ENCODE peak calls at places on chromosomes 12 and 14, in four cellular contexts. Y, H, E and S are unnamed samples.

GRCh38 chr12:57872362-57872761 is 25.8 kb upstream of the CTDSP2 start:
- DNase-seq in Y (no peak), H (no peak), E (no peak), S (no peak)

GRCh38 chr14:67228325-67228984 is 12.8 kb upstream of the PALS1 start:
- DNase-seq in Y (no peak), H (no peak), E (no peak), S (no peak)

GRCh38 chr12:121740847-121741246 is 28.3 kb downstream of the TMEM120B start:
- DNase-seq in Y (no peak), H (no peak), E (no peak), S (no peak)

GRCh38 chr12:57483466-57483865 is 3.8 kb upstream of the ARHGAP9 start:
- DNase-seq in Y (no peak), H (no peak), E (no peak), S (no peak)

GRCh38 chr12:99706736-99707473 is 59.4 kb downstream of the GARIN6 start:
- DNase-seq in Y (no peak), H (no peak), E (no peak), S (no peak)

GRCh38 chr12:47828967-47829482 is 9.3 kb upstream of the HDAC7 start:
- DNase-seq in Y (peak; percentile 57), H (peak; percentile 91), E (peak; percentile 63), S (peak; percentile 56)

GRCh38 chr12:11756022-11756421 is 106.5 kb downstream of the ETV6 start:
- DNase-seq in Y (no peak), H (peak; percentile 58), E (no peak), S (no peak)

GRCh38 chr12:19886805-19887105 is 447.5 kb downstream of the AEBP2 start:
- DNase-seq in Y (no peak), H (no peak), E (no peak), S (no peak)

GRCh38 chr12:3705349-3705675 is 47.6 kb downstream of the CRACR2A start:
- DNase-seq in Y (no peak), H (no peak), E (no peak), S (no peak)

GRCh38 chr12:6735448-6736191 is 11.8 kb downstream of the COPS7A start:
- DNase-seq in Y (peak; percentile 74), H (peak; percentile 76), E (no peak), S (peak; percentile 43)

GRCh38 chr14:100901391-100902183 is 1.9 kb downstream of the RTL1 start:
- DNase-seq in Y (peak; percentile 11), H (no peak), E (no peak), S (no peak)

GRCh38 chr14:60771117-60771516 is 36.6 kb downstream of the MNAT1 start:
- DNase-seq in Y (no peak), H (no peak), E (no peak), S (no peak)

GRCh38 chr14:83706555-83706954 is 1823.4 kb upstream of the FLRT2 start:
- DNase-seq in Y (no peak), H (no peak), E (no peak), S (no peak)

GRCh38 chr12:3120701-3121100 is 43.5 kb downstream of the TSPAN9 start:
- DNase-seq in Y (no peak), H (no peak), E (no peak), S (no peak)

GRCh38 chr12:6018265-6018664 is 73.2 kb upstream of the ANO2 start:
- DNase-seq in Y (no peak), H (no peak), E (no peak), S (no peak)

GRCh38 chr12:122635471-122635870 is 67.7 kb downstream of the HCAR2 start:
- DNase-seq in Y (no peak), H (no peak), E (no peak), S (no peak)

GRCh38 chr12:94650143-94651056 is at the start of gene TMCC3:
- DNase-seq in Y (peak; percentile 74), H (peak; percentile 61), E (no peak), S (peak; percentile 75)

GRCh38 chr12:32108829-32109228 is 2.2 kb downstream of the BICD1 start:
- DNase-seq in Y (no peak), H (no peak), E (no peak), S (no peak)

GRCh38 chr12:108582509-108582908 is 15.4 kb downstream of the TMEM119 start:
- DNase-seq in Y (no peak), H (no peak), E (no peak), S (no peak)

GRCh38 chr12:62840806-62841205 is 94.1 kb downstream of the PPM1H start:
- DNase-seq in Y (no peak), H (no peak), E (no peak), S (no peak)

GRCh38 chr14:38212996-38213395 is 5.3 kb downstream of the SSTR1 start:
- DNase-seq in Y (no peak), H (no peak), E (no peak), S (no peak)

GRCh38 chr14:75961662-75962061 is 20.1 kb downstream of the TGFB3 start:
- DNase-seq in Y (no peak), H (no peak), E (no peak), S (no peak)

GRCh38 chr12:5557906-5558305 is 126.0 kb downstream of the NTF3 start:
- DNase-seq in Y (no peak), H (no peak), E (no peak), S (no peak)

GRCh38 chr12:96195845-96196451 is 1.8 kb downstream of the ELK3 start:
- DNase-seq in Y (no peak), H (no peak), E (no peak), S (no peak)

GRCh38 chr12:76929499-76929898 is 50.7 kb upstream of the CSRP2 start:
- DNase-seq in Y (no peak), H (no peak), E (no peak), S (no peak)

GRCh38 chr12:76921891-76922664 is 43.3 kb upstream of the CSRP2 start:
- DNase-seq in Y (no peak), H (no peak), E (no peak), S (no peak)

GRCh38 chr12:76922821-76923315 is 44.0 kb upstream of the CSRP2 start:
- DNase-seq in Y (no peak), H (no peak), E (no peak), S (no peak)

GRCh38 chr12:76927170-76927784 is 48.5 kb upstream of the CSRP2 start:
- DNase-seq in Y (peak; percentile 46), H (no peak), E (no peak), S (no peak)
- H3K27me3 ChIP-seq in Y (no peaks in the 10 kb centered on the region), H (no peaks in the 10 kb centered on the region), E (no peaks in the 10 kb centered on the region), S (no peaks in the 10 kb centered on the region)

GRCh38 chr12:52742196-52742580 is 35.0 kb downstream of the KRT76 start:
- DNase-seq in Y (no peak), H (no peak), E (no peak), S (no peak)
- H3K27ac ChIP-seq in Y (no peak overlapping the region), H (no peak overlapping the region), E (no peak overlapping the region), S (no peak overlapping the region)

DNA sequence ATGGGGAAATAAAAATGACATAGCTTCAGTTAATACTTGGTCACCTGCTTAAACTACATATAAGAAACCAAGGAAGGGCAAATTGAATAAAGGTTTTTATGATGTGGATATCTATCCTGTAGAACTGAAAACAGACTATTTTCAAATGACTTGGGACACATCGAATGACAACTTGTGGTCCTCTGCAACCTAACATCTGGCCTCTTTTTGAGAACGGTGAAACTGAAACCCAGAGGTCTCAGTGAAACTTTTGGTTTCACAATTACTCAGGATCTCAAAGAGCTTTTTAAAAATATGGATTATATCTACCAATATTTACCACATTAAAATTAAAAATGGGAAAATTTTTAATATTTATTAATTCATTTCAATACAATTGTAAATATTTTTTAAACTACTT is 65.2 kb downstream of the PPP2R5E start:
- DNase-seq in Y (no peak), H (no peak), E (no peak), S (no peak)
- H3K4me1 ChIP-seq in Y (peaks cover 55% of the 10 kb centered on the region), H (peaks cover 32% of the 10 kb centered on the region), E (peaks cover 33% of the 10 kb centered on the region), S (peaks cover 38% of the 10 kb centered on the region)

DNA sequence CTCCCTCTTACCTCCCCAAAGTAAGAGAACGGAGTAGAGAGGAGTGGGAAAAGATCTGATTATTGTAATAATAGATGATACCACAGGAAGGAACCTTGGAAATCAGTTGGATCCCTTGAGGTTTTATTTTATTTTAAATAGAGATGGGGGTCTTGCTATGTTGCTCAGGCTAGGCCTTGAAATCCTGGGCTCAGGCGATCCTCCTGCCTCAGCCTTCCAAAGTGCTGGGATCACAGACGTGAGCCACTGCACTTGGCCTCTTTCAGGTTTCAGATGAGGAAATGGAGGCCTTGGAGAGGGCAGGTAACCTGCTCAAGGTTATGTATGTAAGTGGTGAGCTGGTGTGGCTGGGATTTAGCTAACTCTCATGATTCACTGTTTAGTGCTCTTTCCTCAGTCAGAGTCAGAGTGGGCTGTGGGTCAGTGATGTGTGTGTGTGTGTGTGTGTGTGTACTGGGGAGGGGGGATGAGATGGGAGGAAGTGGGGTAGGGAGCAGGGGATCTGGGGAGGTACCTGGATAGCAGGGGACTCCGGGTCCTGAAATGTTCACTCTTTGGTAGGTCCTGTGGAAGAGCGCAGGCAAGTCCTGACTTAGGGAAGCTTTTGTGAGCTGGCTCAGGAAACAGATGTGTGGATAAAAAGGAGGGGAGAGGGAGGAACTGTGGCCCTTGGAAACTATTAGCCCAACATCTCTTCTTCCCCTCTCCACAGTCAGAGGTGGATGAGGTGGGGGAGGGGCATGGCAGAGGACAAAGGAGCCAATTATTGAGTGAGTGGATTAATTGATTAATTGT is 4.7 kb upstream of the CISTR start:
- DNase-seq in Y (no peak), H (no peak), E (no peak), S (no peak)
- H3K27me3 ChIP-seq in Y (peaks cover 3% of the 10 kb centered on the region), H (no peaks in the 10 kb centered on the region), E (no peaks in the 10 kb centered on the region), S (peaks cover 26% of the 10 kb centered on the region)

GRCh38 chr14:61866932-61867920 is 105.0 kb downstream of the SNAPC1 start:
- DNase-seq in Y (no peak), H (no peak), E (no peak), S (no peak)
- H3K27ac ChIP-seq in Y (no peak overlapping the region), H (no peak overlapping the region), E (no peak overlapping the region), S (no peak overlapping the region)

DNA sequence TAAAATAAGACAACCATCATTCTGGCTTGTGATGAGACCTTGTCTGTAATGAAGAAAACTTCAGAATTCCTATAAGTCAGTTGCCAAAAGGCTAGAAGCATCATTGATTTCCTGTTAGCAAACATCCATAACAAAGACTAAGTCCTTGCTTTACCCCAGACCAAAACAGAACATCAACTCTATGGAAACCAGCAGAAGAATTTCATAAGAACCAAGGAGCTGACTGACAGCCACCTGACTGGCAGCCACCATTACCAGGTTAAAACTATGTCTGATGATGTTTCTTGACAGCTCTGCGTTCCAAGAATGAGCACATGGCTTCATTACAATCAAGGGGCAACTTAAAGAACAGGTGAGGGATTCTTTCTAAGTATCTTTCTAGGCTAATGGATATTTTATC is 29.3 kb downstream of the HECTD4 start:
- DNase-seq in Y (no peak), H (no peak), E (no peak), S (no peak)
- H3K4me1 ChIP-seq in Y (no peaks in the 10 kb centered on the region), H (peaks cover 33% of the 10 kb centered on the region), E (peaks cover 10% of the 10 kb centered on the region), S (peaks cover 51% of the 10 kb centered on the region)

DNA sequence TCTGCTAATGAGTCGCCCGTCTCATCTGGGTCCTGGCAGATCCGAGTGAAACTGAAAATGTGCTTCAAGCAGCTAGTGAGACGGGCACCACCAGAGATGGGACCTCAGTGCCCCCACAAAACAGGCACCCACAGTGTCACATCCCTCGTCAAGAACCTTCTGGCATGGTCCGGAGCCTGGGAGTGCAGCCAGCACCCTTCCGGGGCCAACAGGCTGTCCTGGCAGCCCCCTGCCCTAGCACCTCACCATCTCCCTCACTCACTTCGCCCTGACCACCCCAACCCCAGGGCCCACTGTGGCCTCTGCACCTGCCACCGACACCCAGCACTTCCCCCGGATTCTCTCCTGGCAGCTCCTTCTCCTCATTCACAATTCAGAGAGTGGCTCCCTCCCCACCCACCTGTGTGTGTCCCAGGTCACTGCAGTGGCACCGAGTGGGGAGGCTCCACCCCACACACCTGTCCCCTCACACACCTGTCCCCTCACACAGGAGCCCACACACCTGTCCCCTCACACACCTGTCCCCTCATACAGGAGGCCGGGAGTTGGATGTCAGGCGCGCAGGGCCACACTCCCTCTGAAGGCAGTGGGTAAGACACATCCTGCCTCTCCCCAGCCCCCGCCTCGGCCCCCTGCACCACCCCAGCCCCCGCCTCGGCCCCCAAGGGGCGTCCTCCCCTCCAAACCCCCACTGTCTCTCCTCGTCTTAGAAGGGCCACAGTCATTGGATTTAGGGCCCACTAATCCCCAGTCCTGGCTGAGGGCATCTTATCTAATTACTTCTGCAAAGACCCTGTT is 7.9 kb downstream of the GALNT9 start:
- DNase-seq in Y (no peak), H (no peak), E (no peak), S (no peak)
- H3K27me3 ChIP-seq in Y (no peaks in the 10 kb centered on the region), H (peaks cover 7% of the 10 kb centered on the region), E (no peaks in the 10 kb centered on the region), S (peaks cover 29% of the 10 kb centered on the region)